ENCODE peak calls at places on chromosomes 12 and 14, in six cellular contexts. One of them, this sample, is unnamed.

GRCh38 chr12:38890102-38890501 is 15.3 kb downstream of the CPNE8 start:
- DNase-seq in endodermal cell: no peak
- DNase-seq in psoas muscle: no peak
- DNase-seq in pancreas: no peak
- DNase-seq in CD4-positive, alpha-beta memory T cell: no peak
- DNase-seq in left ventricle myocardium inferior: no peak
- DNase-seq in this sample: no peak

GRCh38 chr14:55599250-55599879 is 19.4 kb downstream of the KTN1 start:
- DNase-seq in pancreas: peak; percentile 23
- DNase-seq in CD4-positive, alpha-beta memory T cell: no peak
- DNase-seq in left ventricle myocardium inferior: peak; percentile 32
- DNase-seq in endodermal cell: no peak
- DNase-seq in psoas muscle: peak; percentile 65
- DNase-seq in this sample: no peak

GRCh38 chr14:97381309-97381708 is 584.1 kb downstream of the VRK1 start:
- DNase-seq in psoas muscle: no peak
- DNase-seq in pancreas: no peak
- DNase-seq in endodermal cell: peak; percentile 25
- DNase-seq in left ventricle myocardium inferior: no peak
- DNase-seq in CD4-positive, alpha-beta memory T cell: no peak
- DNase-seq in this sample: no peak

GRCh38 chr12:386651-387050 is 2.5 kb downstream of the KDM5A start:
- DNase-seq in pancreas: no peak
- DNase-seq in CD4-positive, alpha-beta memory T cell: no peak
- DNase-seq in left ventricle myocardium inferior: no peak
- DNase-seq in psoas muscle: no peak
- DNase-seq in endodermal cell: no peak
- DNase-seq in this sample: no peak

GRCh38 chr12:96025518-96025917 is 9.9 kb downstream of the LTA4H start:
- DNase-seq in psoas muscle: no peak
- DNase-seq in pancreas: no peak
- DNase-seq in endodermal cell: no peak
- DNase-seq in CD4-positive, alpha-beta memory T cell: no peak
- DNase-seq in left ventricle myocardium inferior: no peak
- DNase-seq in this sample: no peak

GRCh38 chr12:22729431-22729830 is 104.5 kb downstream of the ETNK1 start:
- DNase-seq in psoas muscle: no peak
- DNase-seq in CD4-positive, alpha-beta memory T cell: no peak
- DNase-seq in pancreas: no peak
- DNase-seq in endodermal cell: no peak
- DNase-seq in left ventricle myocardium inferior: no peak
- DNase-seq in this sample: no peak

GRCh38 chr14:53570411-53571387 is 385.9 kb downstream of the BMP4 start:
- DNase-seq in psoas muscle: no peak
- DNase-seq in CD4-positive, alpha-beta memory T cell: no peak
- DNase-seq in pancreas: no peak
- DNase-seq in endodermal cell: no peak
- DNase-seq in left ventricle myocardium inferior: no peak
- DNase-seq in this sample: no peak

GRCh38 chr12:25151476-25151875 is 43.5 kb downstream of the DNAI7 start:
- DNase-seq in left ventricle myocardium inferior: peak; percentile 32
- DNase-seq in psoas muscle: no peak
- DNase-seq in pancreas: no peak
- DNase-seq in endodermal cell: peak; percentile 62
- DNase-seq in CD4-positive, alpha-beta memory T cell: no peak
- DNase-seq in this sample: peak; percentile 54

GRCh38 chr12:97500537-97500936 is 37.9 kb downstream of the RMST start:
- DNase-seq in left ventricle myocardium inferior: no peak
- DNase-seq in pancreas: no peak
- DNase-seq in endodermal cell: no peak
- DNase-seq in CD4-positive, alpha-beta memory T cell: no peak
- DNase-seq in psoas muscle: no peak
- DNase-seq in this sample: no peak

GRCh38 chr12:3054993-3055711 is 22.0 kb upstream of the TSPAN9 start:
- DNase-seq in CD4-positive, alpha-beta memory T cell: no peak
- DNase-seq in left ventricle myocardium inferior: no peak
- DNase-seq in psoas muscle: no peak
- DNase-seq in pancreas: no peak
- DNase-seq in endodermal cell: no peak
- DNase-seq in this sample: no peak

GRCh38 chr14:68637106-68638021 is 155.5 kb downstream of the ZFP36L1 start:
- DNase-seq in endodermal cell: peak; percentile 36
- DNase-seq in CD4-positive, alpha-beta memory T cell: no peak
- DNase-seq in psoas muscle: no peak
- DNase-seq in left ventricle myocardium inferior: peak; percentile 54
- DNase-seq in pancreas: no peak
- DNase-seq in this sample: peak; percentile 75

GRCh38 chr12:95624544-95624943 is 73.3 kb upstream of the USP44 start:
- DNase-seq in psoas muscle: no peak
- DNase-seq in pancreas: no peak
- DNase-seq in left ventricle myocardium inferior: no peak
- DNase-seq in endodermal cell: no peak
- DNase-seq in CD4-positive, alpha-beta memory T cell: no peak
- DNase-seq in this sample: no peak

GRCh38 chr12:51449569-51450246 is 25.1 kb downstream of the SLC4A8 start:
- DNase-seq in CD4-positive, alpha-beta memory T cell: no peak
- DNase-seq in pancreas: no peak
- DNase-seq in endodermal cell: no peak
- DNase-seq in psoas muscle: no peak
- DNase-seq in left ventricle myocardium inferior: no peak
- DNase-seq in this sample: no peak

DNA sequence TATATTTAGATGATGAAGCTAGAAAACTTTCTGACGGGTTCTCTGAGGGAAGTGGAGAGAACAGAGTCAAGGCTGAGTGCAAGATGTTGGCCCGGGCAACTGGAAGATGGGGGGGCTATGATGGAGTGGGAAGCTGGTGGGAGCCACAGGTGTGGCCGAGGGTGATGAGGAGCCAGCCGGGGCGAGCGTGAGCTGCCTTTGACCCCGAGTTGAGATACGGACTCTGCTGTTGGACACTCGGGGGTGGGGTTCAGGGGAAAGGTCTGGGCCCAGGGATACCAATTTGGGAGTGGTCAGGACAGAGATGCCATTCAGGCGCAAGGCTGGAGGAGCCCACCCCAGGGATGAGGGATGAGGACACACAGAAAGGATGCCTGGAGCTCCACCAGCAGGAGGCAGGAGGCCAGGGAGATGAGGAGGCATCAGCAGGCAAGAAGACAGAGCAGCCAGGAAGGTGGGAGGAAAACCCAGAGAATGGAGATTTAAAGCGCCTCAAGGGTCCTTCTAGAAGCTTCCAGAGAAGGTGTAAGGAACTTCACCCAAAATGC is 9.0 kb downstream of the SCARB1 start:
- DNase-seq in pancreas: no peak
- DNase-seq in left ventricle myocardium inferior: no peak
- DNase-seq in psoas muscle: no peak
- DNase-seq in CD4-positive, alpha-beta memory T cell: no peak
- DNase-seq in endodermal cell: no peak
- DNase-seq in this sample: no peak
- H3K4me1 ChIP-seq in pancreas: no peaks in the 10 kb centered on the region
- H3K4me1 ChIP-seq in left ventricle myocardium inferior: peaks cover 44% of the 10 kb centered on the region
- H3K4me1 ChIP-seq in psoas muscle: peaks cover 22% of the 10 kb centered on the region
- H3K4me1 ChIP-seq in CD4-positive, alpha-beta memory T cell: no peaks in the 10 kb centered on the region
- H3K4me1 ChIP-seq in endodermal cell: no peaks in the 10 kb centered on the region
- H3K4me1 ChIP-seq in this sample: peaks cover 29% of the 10 kb centered on the region

GRCh38 chr12:54216580-54217308 is 28.0 kb upstream of the SMUG1 start:
- DNase-seq in psoas muscle: peak; percentile 80
- DNase-seq in pancreas: peak; percentile 59
- DNase-seq in CD4-positive, alpha-beta memory T cell: peak; percentile 83
- DNase-seq in endodermal cell: peak; percentile 96
- DNase-seq in left ventricle myocardium inferior: peak; percentile 75
- DNase-seq in this sample: peak; percentile 81
- H3K27ac ChIP-seq in psoas muscle: no peak overlapping the region
- H3K27ac ChIP-seq in pancreas: no peak overlapping the region
- H3K27ac ChIP-seq in CD4-positive, alpha-beta memory T cell: peak overlapping the region; percentile 48
- H3K27ac ChIP-seq in endodermal cell: no peak overlapping the region
- H3K27ac ChIP-seq in left ventricle myocardium inferior: peak overlapping the region; percentile 68
- H3K27ac ChIP-seq in this sample: no peak overlapping the region

GRCh38 chr12:8949525-8950286 is at the start of gene M6PR:
- DNase-seq in left ventricle myocardium inferior: peak; percentile 91
- DNase-seq in endodermal cell: peak; percentile 99
- DNase-seq in psoas muscle: peak; percentile 97
- DNase-seq in pancreas: peak; percentile 94
- DNase-seq in CD4-positive, alpha-beta memory T cell: peak; percentile 91
- DNase-seq in this sample: peak; percentile 95

GRCh38 chr12:8951744-8952143 is 2.3 kb upstream of the M6PR start:
- DNase-seq in CD4-positive, alpha-beta memory T cell: peak; percentile 67
- DNase-seq in pancreas: no peak
- DNase-seq in left ventricle myocardium inferior: no peak
- DNase-seq in endodermal cell: no peak
- DNase-seq in psoas muscle: no peak
- DNase-seq in this sample: no peak

GRCh38 chr12:8948711-8949524 is 527 bp downstream of the M6PR start:
- DNase-seq in endodermal cell: peak; percentile 71
- DNase-seq in psoas muscle: no peak
- DNase-seq in pancreas: peak; percentile 19
- DNase-seq in CD4-positive, alpha-beta memory T cell: no peak
- DNase-seq in left ventricle myocardium inferior: no peak
- DNase-seq in this sample: no peak

GRCh38 chr12:8950702-8951478 is 1.4 kb upstream of the M6PR start:
- DNase-seq in psoas muscle: no peak
- DNase-seq in endodermal cell: no peak
- DNase-seq in pancreas: no peak
- DNase-seq in CD4-positive, alpha-beta memory T cell: no peak
- DNase-seq in left ventricle myocardium inferior: no peak
- DNase-seq in this sample: no peak

DNA sequence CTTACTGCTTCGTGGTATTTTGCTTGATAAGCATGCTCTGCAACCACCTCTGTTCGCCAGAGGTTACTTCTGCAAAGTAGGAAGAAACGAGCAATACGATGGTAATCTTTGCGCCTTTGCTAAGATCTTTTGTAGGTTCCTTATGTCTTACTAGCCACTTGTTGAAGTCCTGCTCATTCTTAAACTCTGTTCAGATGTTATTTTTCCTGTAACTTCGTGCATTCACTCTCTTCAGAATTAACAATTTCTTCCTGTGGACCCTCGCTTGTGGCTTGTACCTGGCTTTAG is 786 bp upstream of the M6PR start:
- DNase-seq in psoas muscle: no peak
- DNase-seq in CD4-positive, alpha-beta memory T cell: no peak
- DNase-seq in endodermal cell: no peak
- DNase-seq in left ventricle myocardium inferior: no peak
- DNase-seq in pancreas: no peak
- DNase-seq in this sample: no peak
- H3K4me1 ChIP-seq in psoas muscle: peaks cover 24% of the 10 kb centered on the region
- H3K4me1 ChIP-seq in CD4-positive, alpha-beta memory T cell: peaks cover 71% of the 10 kb centered on the region
- H3K4me1 ChIP-seq in endodermal cell: no peaks in the 10 kb centered on the region
- H3K4me1 ChIP-seq in left ventricle myocardium inferior: peaks cover 51% of the 10 kb centered on the region
- H3K4me1 ChIP-seq in pancreas: no peaks in the 10 kb centered on the region
- H3K4me1 ChIP-seq in this sample: peaks cover 29% of the 10 kb centered on the region

GRCh38 chr14:50954811-50955372 is 10.6 kb upstream of the PYGL start:
- DNase-seq in left ventricle myocardium inferior: no peak
- DNase-seq in pancreas: no peak
- DNase-seq in CD4-positive, alpha-beta memory T cell: no peak
- DNase-seq in endodermal cell: no peak
- DNase-seq in psoas muscle: no peak
- DNase-seq in this sample: no peak
- H3K27ac ChIP-seq in left ventricle myocardium inferior: no peak overlapping the region
- H3K27ac ChIP-seq in pancreas: no peak overlapping the region
- H3K27ac ChIP-seq in CD4-positive, alpha-beta memory T cell: no peak overlapping the region
- H3K27ac ChIP-seq in endodermal cell: no peak overlapping the region
- H3K27ac ChIP-seq in psoas muscle: peak overlapping the region; percentile 62
- H3K27ac ChIP-seq in this sample: no peak overlapping the region

GRCh38 chr12:89476232-89476631 is 48.4 kb downstream of the GALNT4 start:
- DNase-seq in pancreas: no peak
- DNase-seq in CD4-positive, alpha-beta memory T cell: no peak
- DNase-seq in psoas muscle: no peak
- DNase-seq in endodermal cell: no peak
- DNase-seq in left ventricle myocardium inferior: no peak
- DNase-seq in this sample: no peak

GRCh38 chr12:89475203-89475990 is 49.2 kb downstream of the GALNT4 start:
- DNase-seq in CD4-positive, alpha-beta memory T cell: no peak
- DNase-seq in left ventricle myocardium inferior: no peak
- DNase-seq in endodermal cell: no peak
- DNase-seq in pancreas: no peak
- DNase-seq in psoas muscle: no peak
- DNase-seq in this sample: no peak

GRCh38 chr12:89476889-89477288 is 47.7 kb downstream of the GALNT4 start:
- DNase-seq in left ventricle myocardium inferior: no peak
- DNase-seq in psoas muscle: no peak
- DNase-seq in endodermal cell: no peak
- DNase-seq in pancreas: no peak
- DNase-seq in CD4-positive, alpha-beta memory T cell: no peak
- DNase-seq in this sample: no peak

GRCh38 chr12:89479982-89480381 is 44.6 kb downstream of the GALNT4 start:
- DNase-seq in left ventricle myocardium inferior: no peak
- DNase-seq in CD4-positive, alpha-beta memory T cell: no peak
- DNase-seq in endodermal cell: no peak
- DNase-seq in pancreas: no peak
- DNase-seq in psoas muscle: no peak
- DNase-seq in this sample: no peak

GRCh38 chr12:89477633-89478279 is 46.8 kb downstream of the GALNT4 start:
- DNase-seq in left ventricle myocardium inferior: no peak
- DNase-seq in pancreas: no peak
- DNase-seq in endodermal cell: no peak
- DNase-seq in CD4-positive, alpha-beta memory T cell: no peak
- DNase-seq in psoas muscle: no peak
- DNase-seq in this sample: no peak
- H3K4me1 ChIP-seq in left ventricle myocardium inferior: no peaks in the 10 kb centered on the region
- H3K4me1 ChIP-seq in pancreas: no peaks in the 10 kb centered on the region
- H3K4me1 ChIP-seq in endodermal cell: no peaks in the 10 kb centered on the region
- H3K4me1 ChIP-seq in CD4-positive, alpha-beta memory T cell: peaks cover 23% of the 10 kb centered on the region
- H3K4me1 ChIP-seq in psoas muscle: no peaks in the 10 kb centered on the region
- H3K4me1 ChIP-seq in this sample: no peaks in the 10 kb centered on the region